ENCODE peak calls at places on chromosomes 1 and 21, in four cellular contexts. V, P, R and T are unnamed samples.

GRCh38 chr1:189708674-189709073 is 769.0 kb downstream of the BRINP3 start:
- DNase-seq in V (no peak), P (no peak), R (no peak), T (peak)

GRCh38 chr1:230141002-230141648 is 74.1 kb downstream of the GALNT2 start:
- DNase-seq in V (no peak), P (no peak), R (no peak), T (no peak)

GRCh38 chr1:47495176-47495713 is 57.4 kb downstream of the FOXD2 start:
- DNase-seq in V (no peak), P (no peak), R (no peak), T (no peak)

GRCh38 chr1:151989131-151989868 is 4.4 kb downstream of the S100A10 start:
- DNase-seq in V (peak), P (no peak), R (no peak), T (no peak)

GRCh38 chr1:53573522-53573921 is 114.3 kb downstream of the DMRTB1 start:
- DNase-seq in V (no peak), P (no peak), R (no peak), T (peak)

GRCh38 chr1:224433041-224433670 is 1.4 kb downstream of the WDR26 start:
- DNase-seq in V (peak), P (no peak), R (no peak), T (peak)

GRCh38 chr1:78721136-78721535 is 71.5 kb downstream of the IFI44 start:
- DNase-seq in V (no peak), P (no peak), R (no peak), T (no peak)

GRCh38 chr1:85947223-85947622 is 209.3 kb downstream of the COL24A1 start:
- DNase-seq in V (no peak), P (no peak), R (no peak), T (no peak)

GRCh38 chr1:234702342-234703000 is 92.5 kb upstream of the IRF2BP2 start:
- DNase-seq in V (no peak), P (no peak), R (no peak), T (no peak)

GRCh38 chr1:27562021-27562420 is 41.9 kb downstream of the AHDC1 start:
- DNase-seq in V (no peak), P (no peak), R (no peak), T (no peak)

GRCh38 chr1:31931241-31932225 is 6.6 kb downstream of the PTP4A2 start:
- DNase-seq in V (no peak), P (no peak), R (no peak), T (no peak)

GRCh38 chr1:41908288-41908895 is 10.3 kb downstream of the HIVEP3 start:
- DNase-seq in V (no peak), P (no peak), R (no peak), T (no peak)

GRCh38 chr1:225201447-225201846 is 226.4 kb downstream of the LBR start:
- DNase-seq in V (no peak), P (no peak), R (no peak), T (no peak)

GRCh38 chr21:34882719-34883131 is 166.4 kb downstream of the RUNX1 start:
- DNase-seq in V (no peak), P (no peak), R (no peak), T (no peak)

GRCh38 chr1:233647625-233648024 is 33.7 kb downstream of the KCNK1 start:
- DNase-seq in V (no peak), P (no peak), R (no peak), T (no peak)

GRCh38 chr1:100703716-100704115 is 15.8 kb upstream of the VCAM1 start:
- DNase-seq in V (no peak), P (no peak), R (no peak), T (no peak)

GRCh38 chr1:230861970-230862595 is 6.2 kb downstream of the C1orf198 start:
- DNase-seq in V (no peak), P (no peak), R (no peak), T (peak)

GRCh38 chr1:8754993-8755392 is 62.4 kb downstream of the RERE start:
- DNase-seq in V (no peak), P (no peak), R (peak), T (no peak)